ENCODE peak calls at places on chromosomes 1 and 21, in seven cellular contexts. H is hepatocyte, V is PC-3, N is HCT116, E is neural progenitor cell, L is SK-N-SH, F is MM.1S. U is an unnamed sample.

GRCh38 chr1:218942421-218942820 is 231.3 kb upstream of the LYPLAL1 start:
- DNase-seq in H (no peak), V (no peak), N (no peak), E (no peak), L (no peak), F (no peak), U (peak)

GRCh38 chr1:78673120-78673519 is 23.5 kb downstream of the IFI44 start:
- DNase-seq in H (peak), V (no peak), N (no peak), E (peak), L (no peak), F (no peak), U (no peak)

GRCh38 chr1:232509570-232509969 is 120.4 kb downstream of the SIPA1L2 start:
- DNase-seq in H (no peak), V (no peak), N (no peak), E (peak), L (no peak), F (no peak), U (no peak)

GRCh38 chr1:93694039-93694438 is 12.4 kb upstream of the BCAR3 start:
- DNase-seq in H (no peak), V (peak), N (no peak), E (no peak), L (no peak), F (no peak), U (peak)

GRCh38 chr1:94106716-94107115 is 14.2 kb downstream of the ABCA4 start:
- DNase-seq in H (no peak), V (no peak), N (no peak), E (no peak), L (no peak), F (no peak), U (peak)

GRCh38 chr1:69077633-69078032 is 490.1 kb upstream of the LRRC7 start:
- DNase-seq in H (no peak), V (no peak), N (no peak), E (peak), L (no peak), F (no peak), U (no peak)

GRCh38 chr21:26966978-26967913 is at the start of gene ADAMTS5:
- DNase-seq in H (peak), V (peak), N (no peak), E (peak), L (peak), F (no peak), U (peak)

GRCh38 chr1:1024421-1025415 is 4.8 kb downstream of the AGRN start:
- DNase-seq in H (peak), V (peak), N (peak), E (peak), L (no peak), F (no peak), U (no peak)

GRCh38 chr1:19441048-19441447 is 44.3 kb downstream of the CAPZB start:
- DNase-seq in H (no peak), V (no peak), N (no peak), E (no peak), L (no peak), F (no peak), U (peak)

GRCh38 chr1:229229721-229230135 is 41.2 kb upstream of the RAB4A start:
- DNase-seq in H (peak), V (no peak), N (no peak), E (peak), L (no peak), F (peak), U (peak)

DNA sequence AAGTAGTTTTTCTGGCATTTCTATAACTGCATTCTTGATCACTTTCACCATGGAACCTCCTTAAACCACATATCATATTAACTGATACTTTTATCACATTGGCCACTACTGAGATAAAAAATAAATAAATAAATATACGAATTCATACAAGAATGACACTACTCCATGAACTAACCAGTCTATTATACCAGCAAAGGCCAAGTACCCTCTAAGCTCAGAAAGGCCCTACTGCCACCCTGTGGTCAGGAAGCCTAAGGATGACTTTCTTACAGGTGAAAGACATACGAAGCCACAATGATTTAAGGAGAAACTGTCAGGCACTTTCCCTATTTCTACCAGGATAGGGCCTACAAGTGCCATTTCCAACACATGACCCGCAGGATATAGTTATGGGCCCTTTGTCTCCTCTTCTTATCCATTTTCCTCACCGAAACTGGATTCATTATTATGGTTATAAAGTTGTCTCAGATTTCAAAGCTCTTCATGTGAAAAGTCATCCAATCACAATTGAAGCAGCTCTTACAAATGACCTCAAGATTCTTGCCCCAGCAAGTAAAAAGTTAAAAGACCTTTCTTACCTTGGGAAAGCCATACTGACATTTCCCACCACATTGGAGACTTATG is 23.9 kb downstream of the DNAJC8 start:
- DNase-seq in H (peak), V (peak), N (peak), E (peak), L (peak), F (peak), U (peak)
- TF ChIP-seq EZH2phosphoT487 in H (no peak), V (no peak), N (no peak), E (no peak), L (no peak), F (no peak), U (no peak)

GRCh38 chr1:85894651-85895050 is 186.4 kb upstream of the ZNHIT6 start:
- DNase-seq in H (peak), V (peak), N (peak), E (peak), L (peak), F (peak), U (peak)
- TF ChIP-seq EZH2phosphoT487 in H (no peak), V (no peak), N (no peak), E (no peak), L (no peak), F (no peak), U (no peak)

GRCh38 chr1:226722901-226723639 is 16.0 kb downstream of the ITPKB start:
- DNase-seq in H (no peak), V (no peak), N (no peak), E (no peak), L (no peak), F (no peak), U (no peak)

GRCh38 chr1:226719596-226720386 is 19.3 kb downstream of the ITPKB start:
- DNase-seq in H (no peak), V (no peak), N (no peak), E (peak), L (no peak), F (no peak), U (no peak)

GRCh38 chr1:226725870-226726212 is 13.2 kb downstream of the ITPKB start:
- DNase-seq in H (no peak), V (no peak), N (no peak), E (no peak), L (no peak), F (no peak), U (no peak)

GRCh38 chr1:226722240-226722900 is 16.7 kb downstream of the ITPKB start:
- DNase-seq in H (no peak), V (no peak), N (no peak), E (no peak), L (no peak), F (no peak), U (no peak)

GRCh38 chr1:226723640-226724532 is 15.2 kb downstream of the ITPKB start:
- DNase-seq in H (peak), V (peak), N (no peak), E (peak), L (no peak), F (no peak), U (peak)
- TF ChIP-seq EZH2phosphoT487 in H (no peak), V (no peak), N (no peak), E (no peak), L (no peak), F (no peak), U (no peak)

DNA sequence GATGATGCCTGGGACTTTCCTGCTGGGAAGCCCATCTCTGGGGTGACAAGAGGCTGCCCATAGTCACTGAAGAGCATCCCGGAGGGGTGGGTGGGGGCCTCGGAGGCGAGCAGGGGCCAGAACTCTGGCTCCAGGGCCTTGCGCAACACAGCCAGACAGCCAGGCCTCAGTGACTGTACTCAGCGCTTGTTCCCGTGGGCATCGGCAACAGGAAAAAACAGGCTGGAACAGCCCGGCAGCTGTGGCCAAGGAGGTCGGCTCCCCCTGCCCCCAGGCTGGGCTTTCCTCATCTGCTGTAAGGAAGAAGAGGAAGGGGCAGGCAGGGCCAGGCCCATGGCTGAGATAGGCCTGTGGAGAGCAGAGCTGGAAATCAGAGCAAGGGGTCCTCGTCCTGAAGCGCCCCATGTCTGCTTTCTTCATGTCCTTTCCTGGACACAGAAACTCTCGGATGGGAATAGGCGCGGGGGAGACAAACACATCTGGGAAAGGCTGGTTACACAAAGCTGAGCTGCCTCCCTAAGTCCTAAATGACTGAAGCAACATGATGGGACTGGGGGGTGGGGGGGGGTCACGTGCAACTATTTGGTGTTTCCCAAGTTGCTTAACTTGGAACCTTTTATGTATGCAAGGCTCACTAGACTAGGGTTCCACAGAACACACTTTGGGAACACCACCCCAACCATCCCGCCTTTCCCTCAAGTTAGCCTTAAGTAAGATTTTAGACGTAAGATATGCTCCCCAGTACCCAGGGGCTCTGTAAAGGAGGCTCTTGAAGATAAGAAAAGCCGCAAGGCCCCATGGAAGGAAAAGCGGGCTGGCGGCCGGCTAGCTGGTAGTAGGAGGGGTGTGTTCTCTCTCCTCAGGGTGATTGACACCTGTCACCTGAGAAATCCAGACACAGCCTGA is 30.7 kb downstream of the HSPG2 start:
- DNase-seq in H (peak), V (no peak), N (no peak), E (no peak), L (no peak), F (no peak), U (peak)
- TF ChIP-seq EZH2phosphoT487 in H (no peak), V (no peak), N (no peak), E (no peak), L (no peak), F (no peak), U (no peak)

DNA sequence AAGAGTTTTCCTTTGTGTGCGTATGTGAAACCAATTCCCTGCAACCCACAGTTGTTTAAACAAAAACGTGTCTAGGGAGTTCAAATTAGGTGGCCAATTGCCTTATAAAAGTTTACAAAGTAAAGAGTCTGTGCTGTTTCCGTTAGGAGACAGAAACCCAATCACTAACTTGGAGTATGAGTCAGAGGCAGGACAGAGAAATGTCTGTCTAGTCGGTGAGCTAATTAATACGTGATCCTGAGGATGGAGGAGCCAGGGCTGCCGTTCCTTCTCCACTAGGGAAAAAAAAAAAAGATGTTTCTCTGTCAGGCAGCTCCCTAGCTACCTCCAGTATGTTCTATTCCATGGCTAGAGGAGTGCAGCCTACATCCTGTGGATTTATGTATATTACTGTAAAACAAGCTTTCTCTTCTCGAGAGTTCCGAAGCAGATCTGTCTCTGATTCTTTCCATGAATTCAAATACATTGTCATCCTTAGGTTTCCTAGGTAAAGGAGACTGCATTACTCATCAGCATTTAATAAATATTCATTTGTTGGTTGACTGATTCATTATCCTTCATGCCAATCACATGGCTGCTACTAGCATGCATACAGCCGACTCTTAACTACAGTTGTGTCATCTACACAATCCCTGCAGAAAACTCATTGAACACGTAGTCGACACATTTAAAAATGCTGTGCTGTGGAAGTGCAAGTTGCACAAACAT is 430.6 kb downstream of the KIF26B start:
- DNase-seq in H (peak), V (peak), N (no peak), E (no peak), L (peak), F (no peak), U (peak)
- TF ChIP-seq EZH2phosphoT487 in H (no peak), V (no peak), N (no peak), E (no peak), L (no peak), F (no peak), U (no peak)

DNA sequence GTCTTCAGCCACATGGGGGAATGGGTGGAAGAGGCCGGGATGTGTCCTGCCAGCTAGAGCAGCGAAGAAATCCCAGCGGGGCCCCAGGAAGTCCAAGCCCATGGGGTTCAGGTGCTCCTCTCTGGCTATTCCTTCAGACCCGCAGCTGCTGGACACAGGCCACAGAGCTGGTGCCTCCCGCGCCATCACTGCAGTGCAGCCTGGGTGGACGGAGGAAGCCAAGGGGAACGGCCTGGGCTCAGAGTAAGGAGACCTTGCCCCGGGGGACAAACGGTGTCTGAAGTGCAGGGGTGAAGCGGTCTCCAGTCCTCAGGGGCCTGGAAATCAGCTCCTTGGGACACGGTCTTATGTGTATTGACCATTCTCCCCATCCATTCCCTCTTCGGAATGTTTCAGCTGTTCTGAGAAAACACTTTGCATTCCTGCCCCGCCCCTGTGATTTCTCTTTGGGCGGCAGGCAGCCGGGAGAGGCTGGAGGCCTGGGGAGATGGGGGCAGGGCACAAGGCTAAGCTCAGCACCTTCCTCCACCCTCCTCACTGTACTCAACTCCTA is 18.4 kb downstream of the MTHFR start:
- DNase-seq in H (peak), V (peak), N (no peak), E (peak), L (no peak), F (no peak), U (peak)
- TF ChIP-seq EZH2phosphoT487 in H (no peak), V (no peak), N (no peak), E (no peak), L (no peak), F (no peak), U (no peak)

GRCh38 chr1:212820969-212821368 is 26.5 kb downstream of the SPATA45 start:
- DNase-seq in H (no peak), V (no peak), N (no peak), E (no peak), L (no peak), F (no peak), U (no peak)

GRCh38 chr1:212814548-212814947 is 22.9 kb downstream of the TATDN3 start:
- DNase-seq in H (peak), V (no peak), N (no peak), E (no peak), L (no peak), F (no peak), U (no peak)

GRCh38 chr1:212816567-212817278 is 25.0 kb downstream of the TATDN3 start:
- DNase-seq in H (no peak), V (peak), N (no peak), E (no peak), L (peak), F (no peak), U (peak)

GRCh38 chr1:212819704-212820103 is 27.7 kb downstream of the SPATA45 start:
- DNase-seq in H (peak), V (no peak), N (no peak), E (no peak), L (no peak), F (no peak), U (no peak)

GRCh38 chr1:212814989-212815388 is 23.3 kb downstream of the TATDN3 start:
- DNase-seq in H (peak), V (peak), N (no peak), E (no peak), L (peak), F (no peak), U (peak)
- TF ChIP-seq EZH2phosphoT487 in H (no peak), V (no peak), N (no peak), E (no peak), L (no peak), F (no peak), U (no peak)

GRCh38 chr1:50214764-50215163 is 106.0 kb downstream of the ELAVL4 start:
- DNase-seq in H (peak), V (peak), N (no peak), E (no peak), L (no peak), F (no peak), U (no peak)
- TF ChIP-seq EZH2phosphoT487 in H (no peak), V (no peak), N (no peak), E (no peak), L (no peak), F (no peak), U (no peak)

GRCh38 chr1:147609358-147609757 is 61.0 kb downstream of the ACP6 start:
- DNase-seq in H (no peak), V (no peak), N (no peak), E (no peak), L (no peak), F (no peak), U (no peak)

GRCh38 chr1:147612366-147612765 is 58.0 kb downstream of the ACP6 start:
- DNase-seq in H (peak), V (peak), N (no peak), E (no peak), L (no peak), F (no peak), U (no peak)

GRCh38 chr1:147611587-147611986 is 58.7 kb downstream of the ACP6 start:
- DNase-seq in H (no peak), V (no peak), N (no peak), E (peak), L (no peak), F (no peak), U (no peak)

GRCh38 chr1:147611021-147611426 is 59.3 kb downstream of the ACP6 start:
- DNase-seq in H (no peak), V (no peak), N (no peak), E (no peak), L (no peak), F (peak), U (no peak)

GRCh38 chr1:147613506-147613905 is 56.8 kb downstream of the ACP6 start:
- DNase-seq in H (no peak), V (no peak), N (no peak), E (no peak), L (no peak), F (no peak), U (no peak)
- TF ChIP-seq EZH2phosphoT487 in H (no peak), V (no peak), N (no peak), E (no peak), L (no peak), F (no peak), U (no peak)

U was measured in GM23248.